ENCODE peak calls at places on chromosomes 4 and X, in nine cellular contexts. S is CD8-positive, alpha-beta T cell; K is lower lobe of right lung; C is A673; Z is fibroblast of lung; R is PC-9; Q is testis; L is pancreas; I is IMR-90. B is an unnamed sample. For H3K36me3 and H3K27me3, the result is how much of the 10 kb centered on the place peaks cover.

GRCh38 chr4:163165217-163166017 is 1.3 kb downstream of the NAF1 start:
- DNase-seq in K (no peak), Z (peak), C (no peak), Q (no peak), I (peak), S (no peak), R (no peak), L (no peak), B (no peak)

GRCh38 chr4:27381806-27382205 is 521.2 kb downstream of the STIM2 start:
- DNase-seq in K (no peak), L (no peak), S (no peak), R (no peak), Q (no peak), I (no peak), C (no peak), Z (peak), B (no peak)

GRCh38 chr4:128288689-128289106 is 1.1 kb upstream of the PGRMC2 start:
- DNase-seq in C (peak), I (peak), S (no peak), L (no peak), Q (no peak), K (no peak), Z (peak), R (peak), B (no peak)

GRCh38 chr4:186537843-186538521 is 17.4 kb downstream of the MTNR1A start:
- DNase-seq in Q (no peak), Z (no peak), R (no peak), L (no peak), I (no peak), C (no peak), S (no peak), K (no peak), B (no peak)

GRCh38 chr4:60216752-60217151 is 983.4 kb upstream of the ADGRL3 start:
- DNase-seq in Z (peak), K (no peak), Q (no peak), C (peak), S (no peak), I (peak), L (no peak), R (no peak), B (no peak)

GRCh38 chr4:159520074-159520473 is 417.2 kb downstream of the RAPGEF2 start:
- DNase-seq in K (no peak), R (no peak), I (no peak), C (no peak), S (no peak), L (no peak), Z (no peak), Q (no peak), B (no peak)

GRCh38 chr4:173025131-173025530 is 143.5 kb upstream of the GALNT7 start:
- DNase-seq in C (peak), L (no peak), Z (peak), R (peak), Q (peak), K (no peak), S (no peak), I (peak), B (no peak)

GRCh38 chr4:148438047-148438446 is 4.2 kb downstream of the NR3C2 start:
- DNase-seq in L (no peak), Z (no peak), S (no peak), Q (no peak), C (no peak), K (no peak), I (no peak), R (no peak), B (no peak)

GRCh38 chr4:48681856-48682255 is 98.2 kb downstream of the FRYL start:
- DNase-seq in C (peak), L (no peak), Q (no peak), R (peak), K (no peak), S (no peak), Z (peak), I (peak), B (peak)

GRCh38 chr4:112973897-112974296 is 75.6 kb upstream of the ANK2 start:
- DNase-seq in Q (no peak), I (no peak), L (no peak), C (peak), Z (no peak), S (no peak), R (no peak), K (no peak), B (no peak)

GRCh38 chrX:143634701-143635442 is 1.0 kb downstream of the SLITRK4 start:
- DNase-seq in L (peak), K (peak), I (no peak), R (no peak), Q (peak), C (no peak), Z (no peak), S (no peak), B (no peak)

GRCh38 chr4:147683172-147683571 is 791 bp downstream of the PRMT9 start:
- DNase-seq in K (no peak), S (no peak), C (peak), Z (peak), R (no peak), I (peak), L (no peak), Q (peak), B (no peak)

GRCh38 chrX:153926863-153927685 is 1.0 kb upstream of the ARHGAP4 start:
- DNase-seq in I (peak), Q (peak), K (peak), C (peak), S (peak), L (no peak), Z (peak), R (no peak), B (peak)

GRCh38 chrX:2954541-2954940 is 25.4 kb upstream of the ARSD start:
- DNase-seq in R (no peak), C (no peak), S (no peak), I (no peak), Q (no peak), L (no peak), K (no peak), Z (no peak), B (no peak)

GRCh38 chr4:81164623-81165416 is 50.2 kb downstream of the PRKG2 start:
- DNase-seq in Q (no peak), S (no peak), K (no peak), Z (peak), L (no peak), R (peak), I (peak), C (no peak), B (no peak)

GRCh38 chrX:34294665-34295064 is 162.6 kb upstream of the FAM47A start:
- DNase-seq in I (no peak), C (no peak), L (no peak), K (no peak), Z (no peak), S (no peak), Q (no peak), R (no peak), B (no peak)

GRCh38 chrX:40098264-40099045 is 697 bp upstream of the BCOR start:
- DNase-seq in I (no peak), K (peak), Z (peak), L (no peak), C (peak), R (no peak), Q (peak), S (peak), B (peak)

GRCh38 chr4:94532016-94532789 is 80.5 kb downstream of the PDLIM5 start:
- DNase-seq in L (no peak), K (no peak), R (no peak), Q (no peak), Z (peak), C (peak), I (peak), S (no peak), B (no peak)

GRCh38 chr4:104500452-104500851 is 5.8 kb upstream of the CXXC4 start:
- DNase-seq in S (no peak), C (no peak), I (no peak), Z (no peak), Q (peak), R (no peak), K (peak), L (peak), B (no peak)

GRCh38 chrX:97605271-97605670 is 721.6 kb downstream of the RPA4 start:
- DNase-seq in L (no peak), S (no peak), K (no peak), I (no peak), R (no peak), Q (no peak), Z (no peak), C (no peak), B (no peak)

GRCh38 chrX:137567474-137568232 is 1.7 kb downstream of the ZIC3 start:
- DNase-seq in I (no peak), K (no peak), R (no peak), L (no peak), S (no peak), Z (no peak), C (peak), Q (no peak), B (no peak)

GRCh38 chrX:1824855-1825254 is 210.0 kb downstream of the ASMT start:
- DNase-seq in S (no peak), I (no peak), K (no peak), C (no peak), R (no peak), Z (no peak), Q (no peak), L (no peak), B (no peak)

GRCh38 chr4:176270669-176271068 is 1.6 kb upstream of the ASB5 start:
- DNase-seq in L (no peak), Q (no peak), S (no peak), C (peak), K (no peak), Z (peak), I (peak), R (peak), B (no peak)

GRCh38 chr4:48654015-48654664 is 125.9 kb downstream of the FRYL start:
- DNase-seq in S (no peak), K (no peak), I (peak), Q (no peak), Z (peak), L (no peak), R (no peak), C (peak), B (no peak)

GRCh38 chr4:23567338-23567737 is 322.5 kb downstream of the PPARGC1A start:
- DNase-seq in K (no peak), Q (no peak), L (no peak), R (no peak), S (no peak), Z (no peak), I (no peak), C (no peak), B (no peak)

GRCh38 chr4:169270156-169270809 is 473 bp downstream of the SH3RF1 start:
- DNase-seq in L (peak), Q (peak), S (no peak), C (peak), I (no peak), R (peak), Z (peak), K (peak), B (peak)

GRCh38 chrX:22109442-22109841 is 77.3 kb downstream of the PHEX start:
- DNase-seq in L (no peak), I (peak), S (no peak), R (peak), K (no peak), C (peak), Q (no peak), Z (peak), B (no peak)

GRCh38 chr4:113383111-113383785 is 333.8 kb downstream of the ANK2 start:
- DNase-seq in K (no peak), I (peak), R (no peak), L (no peak), C (peak), Z (peak), Q (no peak), S (no peak), B (no peak)

GRCh38 chrX:132584936-132585335 is 96.1 kb upstream of the MBNL3 start:
- DNase-seq in C (no peak), S (no peak), Q (no peak), I (no peak), L (no peak), K (no peak), Z (no peak), R (no peak), B (no peak)

GRCh38 chr4:62571494-62571893 is 1371.4 kb downstream of the ADGRL3 start:
- DNase-seq in Q (no peak), I (no peak), R (no peak), C (no peak), Z (no peak), K (no peak), L (no peak), S (no peak), B (no peak)

GRCh38 chrX:121579016-121579760 is 531.8 kb downstream of the GLUD2 start:
- DNase-seq in Z (peak), R (no peak), C (peak), S (no peak), L (no peak), I (no peak), K (no peak), Q (peak), B (no peak)

GRCh38 chr4:173005912-173006633 is 162.5 kb upstream of the GALNT7 start:
- DNase-seq in Z (no peak), S (no peak), Q (no peak), K (no peak), L (no peak), R (no peak), I (no peak), C (no peak), B (no peak)

DNA sequence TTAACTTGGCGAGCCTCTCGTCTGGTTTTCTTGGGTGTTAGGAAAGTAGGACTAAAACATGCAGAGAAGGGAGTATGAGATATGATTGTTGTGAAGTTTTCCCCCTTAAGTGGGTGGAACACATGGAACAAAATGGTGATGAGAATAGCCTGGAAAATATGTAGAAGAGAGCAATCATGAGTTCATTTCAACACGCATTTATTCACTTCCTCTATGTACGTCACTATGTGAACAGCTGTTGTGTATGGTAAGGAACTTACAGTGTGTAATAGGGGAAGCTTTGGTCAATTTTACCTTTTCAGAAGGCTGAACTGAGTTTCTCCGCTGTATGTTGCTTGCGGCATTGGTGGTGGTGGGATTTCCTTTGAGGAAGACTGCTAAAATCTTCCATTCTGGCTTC is 39.4 kb downstream of the POLA1 start:
- DNase-seq in L (no peak), I (no peak), S (no peak), Z (no peak), Q (no peak), C (no peak), K (no peak), R (no peak), B (no peak)
- H3K36me3 ChIP-seq in L (under half), I (under half), S (under half), Z (under half), Q (under half), C (under half), K (under half), R (under half), B (under half)

GRCh38 chr4:154491731-154492249 is at the start of gene DCHS2:
- DNase-seq in R (no peak), Z (no peak), L (peak), Q (no peak), I (no peak), K (no peak), S (no peak), C (peak), B (peak)

GRCh38 chr4:154490589-154491340 is 834 bp downstream of the DCHS2 start:
- DNase-seq in R (no peak), K (no peak), L (no peak), Z (no peak), S (no peak), Q (no peak), I (no peak), C (no peak), B (no peak)

GRCh38 chr4:154490261-154490588 is 1.4 kb downstream of the DCHS2 start:
- DNase-seq in Z (no peak), L (no peak), Q (no peak), C (no peak), K (no peak), I (no peak), S (no peak), R (no peak), B (no peak)

GRCh38 chr4:154492288-154492687 is 689 bp upstream of the DCHS2 start:
- DNase-seq in C (no peak), I (no peak), Z (no peak), R (no peak), S (no peak), K (no peak), L (no peak), Q (no peak), B (no peak)

DNA sequence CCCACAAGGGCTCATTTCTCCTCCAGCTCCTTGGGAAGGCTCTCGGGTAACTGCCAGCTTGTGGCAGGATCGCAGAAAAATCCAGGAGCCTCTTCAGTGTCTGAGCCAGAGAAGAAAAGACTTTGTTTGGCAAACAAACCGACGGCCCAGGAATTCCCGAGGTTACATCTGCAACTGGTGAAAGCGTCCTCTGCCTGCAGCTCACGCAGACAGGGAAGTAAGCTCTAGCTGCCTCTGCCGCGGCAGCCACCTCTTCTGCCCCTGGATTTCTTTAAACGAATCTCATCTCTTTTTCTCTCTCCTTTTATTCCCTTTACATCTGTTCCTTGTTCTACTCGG is 289 bp downstream of the DCHS2 start:
- DNase-seq in S (no peak), K (no peak), I (peak), L (no peak), Q (no peak), R (no peak), Z (peak), C (peak), B (no peak)
- H3K27me3 ChIP-seq in S (under half), K (half or more), I (under half), L (under half), Q (under half), R (under half), Z (under half), C (under half), B (under half)

GRCh38 chrX:10213716-10214115 is 56.9 kb downstream of the CLCN4 start:
- DNase-seq in S (no peak), Z (no peak), I (no peak), L (no peak), Q (no peak), K (no peak), R (no peak), C (no peak), B (no peak)

GRCh38 chrX:10212395-10212794 is 55.6 kb downstream of the CLCN4 start:
- DNase-seq in Q (no peak), C (no peak), K (no peak), Z (no peak), S (no peak), I (no peak), R (no peak), L (no peak), B (no peak)

GRCh38 chrX:10221651-10222050 is 64.9 kb downstream of the CLCN4 start:
- DNase-seq in K (no peak), R (no peak), L (no peak), I (no peak), C (no peak), S (no peak), Z (no peak), Q (no peak), B (no peak)

GRCh38 chrX:10216208-10216607 is 59.4 kb downstream of the CLCN4 start:
- DNase-seq in Z (no peak), L (no peak), R (no peak), S (no peak), Q (no peak), I (no peak), K (no peak), C (no peak), B (no peak)

GRCh38 chrX:10217218-10217617 is 60.4 kb downstream of the CLCN4 start:
- DNase-seq in S (no peak), L (no peak), C (peak), R (no peak), K (no peak), Z (no peak), I (no peak), Q (no peak), B (no peak)
- TF ChIP-seq CTCF in S (no peak), L (no peak), C (no peak), R (no peak), K (no peak), Z (no peak), I (no peak), Q (no peak), B (no peak)

GRCh38 chr4:898123-898522 is 34.0 kb downstream of the GAK start:
- DNase-seq in C (no peak), S (no peak), Z (no peak), K (no peak), R (no peak), Q (no peak), L (peak), I (no peak), B (no peak)

GRCh38 chr4:896630-897029 is 35.5 kb downstream of the GAK start:
- DNase-seq in S (no peak), R (no peak), C (no peak), Z (no peak), I (no peak), K (no peak), Q (no peak), L (peak), B (no peak)

GRCh38 chr4:895596-895995 is 36.5 kb downstream of the GAK start:
- DNase-seq in L (peak), Z (no peak), K (no peak), S (no peak), C (no peak), R (no peak), Q (no peak), I (no peak), B (no peak)

GRCh38 chr4:893995-894705 is 38.0 kb downstream of the GAK start:
- DNase-seq in C (no peak), L (peak), K (no peak), Q (no peak), Z (no peak), R (no peak), S (no peak), I (no peak), B (no peak)

DNA sequence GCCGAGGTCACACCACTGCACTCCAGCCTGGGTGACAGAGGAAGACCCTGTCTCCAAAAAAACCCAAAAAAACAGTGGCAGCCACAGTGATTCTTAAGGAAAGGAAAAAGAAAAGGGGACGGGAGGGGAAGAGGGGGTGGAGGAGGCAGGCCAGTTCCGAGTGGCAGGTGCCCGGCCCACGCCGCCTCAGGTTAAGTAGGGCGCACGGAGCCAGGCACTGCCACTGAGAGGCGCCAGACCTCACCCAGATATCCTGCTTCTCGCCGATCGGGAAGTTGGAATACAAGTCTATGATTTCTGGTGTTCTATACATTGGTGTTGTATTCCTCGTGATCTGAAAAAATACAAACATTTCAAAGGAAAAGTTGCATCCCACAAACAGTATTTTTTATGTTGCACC is 35.9 kb downstream of the GAK start:
- DNase-seq in I (no peak), R (no peak), S (no peak), C (no peak), K (no peak), Q (no peak), L (peak), Z (no peak), B (no peak)
- H3K36me3 ChIP-seq in I (half or more), R (under half), S (under half), C (under half), K (half or more), Q (under half), L (under half), Z (under half), B (under half)

GRCh38 chr4:41437264-41437566 is 100.7 kb upstream of the LIMCH1 start:
- DNase-seq in I (no peak), L (no peak), C (peak), R (peak), S (no peak), Z (no peak), K (no peak), Q (no peak), B (no peak)
- H3K27me3 ChIP-seq in I (under half), L (under half), C (under half), R (under half), S (under half), Z (under half), K (under half), Q (under half), B (under half)

GRCh38 chr4:13601848-13602247 is 25.7 kb downstream of the BOD1L1 start:
- DNase-seq in I (no peak), K (no peak), L (no peak), R (no peak), C (no peak), S (no peak), Z (no peak), Q (no peak), B (no peak)

GRCh38 chr4:13597604-13598003 is 29.9 kb downstream of the BOD1L1 start:
- DNase-seq in S (no peak), L (no peak), K (no peak), Z (no peak), C (no peak), R (no peak), Q (no peak), I (peak), B (no peak)

GRCh38 chr4:13599159-13599558 is 28.4 kb downstream of the BOD1L1 start:
- DNase-seq in L (no peak), I (no peak), C (peak), Z (no peak), R (no peak), Q (no peak), K (no peak), S (no peak), B (no peak)

GRCh38 chr4:13597141-13597540 is 30.4 kb downstream of the BOD1L1 start:
- DNase-seq in R (no peak), L (no peak), S (no peak), Q (no peak), K (no peak), C (no peak), Z (no peak), I (no peak), B (no peak)

DNA sequence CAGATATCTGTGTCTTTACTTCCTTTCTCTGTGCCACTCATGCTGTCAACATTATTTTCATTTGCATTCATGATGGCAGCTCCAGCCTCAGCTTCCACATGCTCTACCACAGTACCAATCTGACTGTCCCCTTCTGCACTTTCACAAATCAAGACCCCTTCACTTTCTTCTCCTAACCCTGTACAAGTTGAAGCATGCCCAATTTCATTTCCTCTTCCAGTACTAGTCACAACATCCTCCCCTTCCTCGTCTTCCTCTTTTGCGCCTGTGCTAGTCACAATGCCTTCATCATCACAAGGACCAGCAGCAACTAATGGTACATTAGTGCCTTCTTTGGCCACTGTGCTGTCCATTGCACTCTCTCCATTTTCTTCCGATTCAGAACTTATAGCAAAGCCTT is 26.5 kb downstream of the BOD1L1 start:
- DNase-seq in C (no peak), Z (no peak), R (no peak), I (no peak), Q (no peak), K (no peak), L (no peak), S (no peak), B (no peak)
- TF ChIP-seq CTCF in C (no peak), Z (no peak), R (no peak), I (no peak), Q (no peak), K (no peak), L (no peak), S (no peak), B (no peak)

B was measured in GM06990.